ENCODE peak calls at places on chromosomes 4 and X, in five cellular contexts. X is adrenal gland, E is upper lobe of left lung, P is HCT116, D is breast epithelium. Q is an unnamed sample. For H3K4me1, the result is how much of the 10 kb centered on the place peaks cover.

GRCh38 chrX:48956728-48957414 is 536 bp downstream of the OTUD5 start:
- DNase-seq in X (peak), E (peak), P (no peak), D (no peak), Q (no peak)

GRCh38 chrX:86171366-86171765 is 23.1 kb downstream of the DACH2 start:
- DNase-seq in X (peak), E (no peak), P (no peak), D (no peak), Q (no peak)

GRCh38 chr4:185395255-185395955 is at the start of gene LRP2BP:
- DNase-seq in X (no peak), E (no peak), P (no peak), D (no peak), Q (no peak)

GRCh38 chr4:1201851-1202525 is 29.6 kb upstream of the SPON2 start:
- DNase-seq in X (peak), E (no peak), P (no peak), D (peak), Q (peak)

GRCh38 chrX:108235990-108236389 is 144.4 kb downstream of the ATG4A start:
- DNase-seq in X (no peak), E (no peak), P (no peak), D (no peak), Q (no peak)

GRCh38 chr4:68070302-68070701 is 59.4 kb downstream of the TMPRSS11F start:
- DNase-seq in X (no peak), E (no peak), P (no peak), D (no peak), Q (no peak)

GRCh38 chr4:78292336-78292735 is 235.2 kb downstream of the FRAS1 start:
- DNase-seq in X (no peak), E (no peak), P (no peak), D (no peak), Q (no peak)

GRCh38 chr4:38728651-38729141 is 54.1 kb downstream of the TLR10 start:
- DNase-seq in X (no peak), E (no peak), P (peak), D (no peak), Q (no peak)

GRCh38 chr4:80173387-80173786 is 23.9 kb upstream of the PRDM8 start:
- DNase-seq in X (no peak), E (no peak), P (no peak), D (no peak), Q (no peak)

GRCh38 chr4:8867624-8868320 is 3.9 kb downstream of the HMX1 start:
- DNase-seq in X (no peak), E (no peak), P (no peak), D (no peak), Q (no peak)

GRCh38 chrX:131763674-131764073 is 219.8 kb downstream of the OR13H1 start:
- DNase-seq in X (peak), E (no peak), P (no peak), D (no peak), Q (no peak)

GRCh38 chrX:41409006-41409405 is 38.1 kb upstream of the NYX start:
- DNase-seq in X (no peak), E (no peak), P (no peak), D (no peak), Q (no peak)

GRCh38 chrX:21408776-21409175 is 34.6 kb downstream of the CNKSR2 start:
- DNase-seq in X (no peak), E (no peak), P (no peak), D (no peak), Q (no peak)

GRCh38 chrX:115226929-115227328 is 7.0 kb downstream of the LRCH2 start:
- DNase-seq in X (no peak), E (no peak), P (peak), D (no peak), Q (no peak)

GRCh38 chr4:8534129-8534528 is 46.1 kb upstream of the GPR78 start:
- DNase-seq in X (no peak), E (no peak), P (peak), D (no peak), Q (no peak)

GRCh38 chrX:56802921-56803848 is 74.1 kb downstream of the NBDY start:
- DNase-seq in X (peak), E (no peak), P (no peak), D (peak), Q (peak)

GRCh38 chr4:108171541-108172230 is 3.0 kb upstream of the LEF1 start:
- DNase-seq in X (no peak), E (peak), P (no peak), D (no peak), Q (no peak)

GRCh38 chr4:166460769-166461550 is 587.9 kb downstream of the TLL1 start:
- DNase-seq in X (no peak), E (no peak), P (no peak), D (no peak), Q (no peak)

GRCh38 chrX:47637546-47638195 is 7.9 kb upstream of the CFP start:
- DNase-seq in X (no peak), E (peak), P (no peak), D (no peak), Q (no peak)

GRCh38 chr4:98728871-98729270 is 70.5 kb upstream of the TSPAN5 start:
- DNase-seq in X (no peak), E (no peak), P (no peak), D (no peak), Q (no peak)

GRCh38 chr4:76752911-76753494 is 144.9 kb downstream of the SOWAHB start:
- DNase-seq in X (peak), E (no peak), P (peak), D (no peak), Q (no peak)

GRCh38 chr4:180314972-180315371 is 1928.2 kb upstream of the TENM3 start:
- DNase-seq in X (no peak), E (no peak), P (no peak), D (no peak), Q (no peak)

GRCh38 chrX:20382518-20383291 is 116.0 kb upstream of the RPS6KA3 start:
- DNase-seq in X (no peak), E (no peak), P (no peak), D (no peak), Q (peak)

GRCh38 chr4:68288046-68288740 is 42.7 kb upstream of the TMPRSS11B start:
- DNase-seq in X (no peak), E (no peak), P (no peak), D (no peak), Q (no peak)

GRCh38 chrX:72245461-72246089 is 6.7 kb upstream of the ERCC6L start:
- DNase-seq in X (peak), E (no peak), P (peak), D (no peak), Q (no peak)

GRCh38 chr4:36493240-36493639 is 211.8 kb downstream of the DTHD1 start:
- DNase-seq in X (no peak), E (no peak), P (no peak), D (no peak), Q (no peak)

GRCh38 chr4:158810487-158811215 is 41.8 kb downstream of the FNIP2 start:
- DNase-seq in X (peak), E (no peak), P (peak), D (no peak), Q (peak)

GRCh38 chrX:7233632-7234406 is 85.9 kb upstream of the PUDP start:
- DNase-seq in X (no peak), E (no peak), P (no peak), D (no peak), Q (no peak)

GRCh38 chrX:130028196-130028595 is 45.8 kb downstream of the BCORL1 start:
- DNase-seq in X (peak), E (peak), P (peak), D (no peak), Q (no peak)

GRCh38 chr4:119652978-119653377 is 24.4 kb upstream of the PDE5A start:
- DNase-seq in X (no peak), E (no peak), P (no peak), D (no peak), Q (no peak)

GRCh38 chr4:87390931-87391782 is at the start of gene HSD17B11:
- DNase-seq in X (peak), E (peak), P (peak), D (peak), Q (peak)

GRCh38 chr4:85488416-85488815 is 13.5 kb downstream of the ARHGAP24 start:
- DNase-seq in X (no peak), E (no peak), P (no peak), D (no peak), Q (no peak)

GRCh38 chr4:85491527-85491926 is 16.6 kb downstream of the ARHGAP24 start:
- DNase-seq in X (no peak), E (no peak), P (no peak), D (no peak), Q (no peak)

GRCh38 chr4:85486425-85487101 is 11.6 kb downstream of the ARHGAP24 start:
- DNase-seq in X (no peak), E (no peak), P (no peak), D (no peak), Q (no peak)

GRCh38 chr4:85489273-85489672 is 14.3 kb downstream of the ARHGAP24 start:
- DNase-seq in X (no peak), E (no peak), P (no peak), D (no peak), Q (no peak)
- H3K4me1 ChIP-seq in X (under half), E (under half), P (under half), D (under half), Q (under half)

GRCh38 chr4:58451707-58452106 is 1341.5 kb upstream of the IGFBP7 start:
- DNase-seq in X (no peak), E (no peak), P (no peak), D (no peak), Q (no peak)
- TF ChIP-seq POLR2A in X (no peak), E (no peak), P (no peak), D (no peak), Q (no peak)

GRCh38 chr4:184351560-184352451 is 122.5 kb downstream of the IRF2 start:
- DNase-seq in X (no peak), E (no peak), P (no peak), D (no peak), Q (no peak)
- H3K4me1 ChIP-seq in X (under half), E (under half), P (under half), D (under half), Q (under half)

GRCh38 chr4:7067523-7068278 is at the start of gene GRPEL1:
- DNase-seq in X (peak), E (peak), P (peak), D (no peak), Q (peak)

GRCh38 chr4:7068883-7069282 is 1.0 kb upstream of the GRPEL1 start:
- DNase-seq in X (no peak), E (peak), P (no peak), D (no peak), Q (no peak)

GRCh38 chr4:7067147-7067522 is 729 bp downstream of the GRPEL1 start:
- DNase-seq in X (peak), E (no peak), P (no peak), D (no peak), Q (no peak)

GRCh38 chr4:7066493-7066892 is 1.4 kb downstream of the GRPEL1 start:
- DNase-seq in X (peak), E (no peak), P (no peak), D (no peak), Q (no peak)

DNA sequence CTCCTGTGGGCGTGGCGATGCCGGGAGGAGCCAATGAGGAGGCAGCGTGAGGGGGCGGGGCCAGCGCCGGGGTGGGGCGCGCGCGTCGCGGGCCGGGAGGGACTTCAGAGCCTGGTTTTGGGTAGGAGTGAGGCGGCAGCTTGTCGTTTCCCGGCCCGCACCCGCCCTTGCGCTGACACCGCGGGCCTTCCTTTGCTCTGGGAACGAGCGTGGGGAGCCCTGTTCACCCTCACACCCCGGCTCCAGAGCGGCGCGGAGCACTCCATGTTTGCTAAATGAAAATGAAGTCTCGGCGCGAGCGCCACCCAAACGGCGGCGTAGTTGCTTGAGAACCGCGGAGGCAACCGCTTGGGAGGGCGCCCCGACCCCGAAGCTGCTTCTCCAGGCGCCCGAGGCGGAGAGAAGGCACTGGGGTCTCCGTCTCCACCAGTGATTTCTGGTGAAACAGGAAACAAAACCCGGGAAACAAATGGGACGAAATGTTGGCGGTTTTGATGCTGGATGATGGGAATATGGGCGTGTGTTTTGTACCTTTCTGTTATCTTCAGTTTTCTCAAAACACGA is 497 bp upstream of the GRPEL1 start:
- DNase-seq in X (no peak), E (peak), P (no peak), D (peak), Q (no peak)
- TF ChIP-seq POLR2A in X (no peak), E (no peak), P (peak), D (no peak), Q (no peak)

GRCh38 chr4:53515076-53515475 is 76.2 kb downstream of the LNX1 start:
- DNase-seq in X (no peak), E (no peak), P (no peak), D (no peak), Q (no peak)
- H3K4me1 ChIP-seq in X (under half), E (under half), P (under half), D (under half), Q (under half)

Q was measured in gastrocnemius medialis.